ENCODE peak calls at places on chromosomes 13 and 19, in four cellular contexts. L, W, J and K are unnamed samples. For H3K27me3, the result is how much of the 10 kb centered on the place peaks cover.

GRCh38 chr13:107788464-107789165 is 426.7 kb downstream of the LIG4 start:
- DNase-seq in W (no peak), L (no peak), J (no peak), K (no peak)

GRCh38 chr19:35043906-35044305 is 2.4 kb downstream of the HPN start:
- DNase-seq in L (no peak), J (peak), W (no peak), K (no peak)

GRCh38 chr19:31140717-31141116 is 208.5 kb downstream of the TSHZ3 start:
- DNase-seq in J (no peak), W (no peak), L (no peak), K (no peak)

GRCh38 chr13:93496985-93497673 is 270.5 kb downstream of the GPC6 start:
- DNase-seq in W (no peak), J (no peak), L (no peak), K (no peak)

GRCh38 chr19:32168111-32168510 is 177.3 kb upstream of the ZNF507 start:
- DNase-seq in J (no peak), W (no peak), L (no peak), K (no peak)

GRCh38 chr19:43562698-43563241 is 12.6 kb downstream of the XRCC1 start:
- DNase-seq in J (peak), L (peak), W (peak), K (peak)

GRCh38 chr13:72199640-72200039 is 332.6 kb upstream of the DACH1 start:
- DNase-seq in J (no peak), W (no peak), L (no peak), K (no peak)

GRCh38 chr19:41917676-41918075 is 10.6 kb downstream of the ERFL start:
- DNase-seq in W (no peak), L (no peak), J (no peak), K (no peak)

GRCh38 chr13:24050292-24050711 is 110.2 kb upstream of the SPATA13 start:
- DNase-seq in L (peak), J (peak), W (no peak), K (no peak)

GRCh38 chr13:32802159-32802558 is 214.1 kb upstream of the KL start:
- DNase-seq in W (no peak), J (no peak), L (no peak), K (no peak)

GRCh38 chr13:112726018-112726767 is 36.4 kb downstream of the ATP11A start:
- DNase-seq in W (no peak), J (no peak), L (no peak), K (no peak)

GRCh38 chr19:48967346-48968178 is 2.5 kb downstream of the FTL start:
- DNase-seq in L (no peak), W (no peak), J (peak), K (peak)

GRCh38 chr19:35055715-35056179 is 14.2 kb downstream of the HPN start:
- DNase-seq in J (no peak), W (no peak), L (no peak), K (no peak)

GRCh38 chr13:41691276-41691675 is 233.9 kb downstream of the RGCC start:
- DNase-seq in J (no peak), W (no peak), L (no peak), K (no peak)

GRCh38 chr13:25752957-25753540 is 298.8 kb downstream of the SHISA2 start:
- DNase-seq in W (no peak), L (peak), J (peak), K (peak)

GRCh38 chr13:44879452-44880058 is 109.7 kb downstream of the NUFIP1 start:
- DNase-seq in W (no peak), J (peak), L (no peak), K (peak)

GRCh38 chr13:42181381-42181953 is 90.5 kb upstream of the AKAP11 start:
- DNase-seq in W (no peak), L (no peak), J (no peak), K (no peak)

GRCh38 chr13:45100855-45101254 is 19.5 kb upstream of the GTF2F2 start:
- DNase-seq in W (no peak), J (no peak), L (no peak), K (no peak)

GRCh38 chr13:40306817-40307216 is 359.6 kb downstream of the FOXO1 start:
- DNase-seq in L (no peak), J (no peak), W (no peak), K (no peak)

GRCh38 chr13:26460652-26461051 is 96.8 kb upstream of the WASF3 start:
- DNase-seq in J (peak), W (no peak), L (peak), K (no peak)

GRCh38 chr13:30119476-30119875 is 187.9 kb downstream of the KATNAL1 start:
- DNase-seq in J (no peak), L (peak), W (no peak), K (peak)

GRCh38 chr19:33963514-33963913 is 166.8 kb downstream of the KCTD15 start:
- DNase-seq in W (no peak), L (no peak), J (no peak), K (no peak)

GRCh38 chr19:16698914-16699313 is 20.7 kb upstream of the NWD1 start:
- DNase-seq in J (peak), L (no peak), W (no peak), K (peak)

GRCh38 chr19:48964205-48965032 is 690 bp upstream of the FTL start:
- DNase-seq in W (no peak), L (no peak), J (peak), K (peak)

GRCh38 chr13:20044086-20044485 is 85.6 kb downstream of the ZMYM2 start:
- DNase-seq in J (no peak), L (no peak), W (no peak), K (no peak)

GRCh38 chr19:10762656-10763055 is 44.8 kb downstream of the DNM2 start:
- DNase-seq in J (no peak), W (no peak), L (no peak), K (peak)

GRCh38 chr13:40961224-40961623 is 57.9 kb downstream of the ELF1 start:
- DNase-seq in J (no peak), L (no peak), W (no peak), K (no peak)

GRCh38 chr13:24709186-24709913 is 29.1 kb downstream of the ATP12A start:
- DNase-seq in W (peak), J (no peak), L (no peak), K (peak)

DNA sequence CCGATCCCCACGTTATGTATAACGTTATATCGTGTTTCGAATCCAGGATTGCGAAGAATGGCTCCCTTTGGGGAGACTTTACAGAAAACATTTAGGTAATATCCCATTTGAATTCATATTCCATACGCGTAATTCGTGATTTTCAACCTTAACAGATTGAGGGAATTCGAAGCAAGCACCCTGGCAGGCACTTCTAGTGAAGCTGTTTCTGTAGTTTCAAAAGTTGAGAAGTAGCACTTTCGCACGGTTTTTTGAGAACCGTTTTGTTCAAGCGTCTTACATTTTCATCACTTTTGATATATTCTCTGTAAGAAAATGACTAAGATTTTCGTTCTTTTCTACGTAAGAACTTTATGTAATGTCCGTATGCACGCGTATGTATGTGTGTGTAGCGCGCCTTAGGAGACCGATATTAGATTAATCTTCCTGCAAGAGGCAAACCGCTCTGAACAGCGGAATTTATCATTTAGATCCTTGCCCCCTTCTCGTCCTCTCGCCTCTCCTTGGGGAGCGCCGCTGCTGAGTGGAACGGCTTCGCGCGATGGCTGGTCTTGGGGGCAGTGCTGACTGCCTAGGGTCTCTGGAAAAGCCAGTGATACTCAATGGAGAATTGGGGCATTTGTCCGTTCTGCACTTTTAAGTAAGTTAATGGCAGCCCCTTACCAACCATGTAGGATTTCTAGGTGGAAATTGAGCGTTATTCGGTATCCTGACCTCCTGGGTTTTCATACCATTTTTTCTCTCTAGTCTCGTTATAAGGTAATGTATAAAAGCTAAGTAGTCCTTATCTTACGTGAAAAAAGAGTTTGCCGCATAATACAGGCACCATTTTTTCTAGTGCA is 4.8 kb downstream of the MAB21L1 start:
- DNase-seq in J (no peak), W (no peak), L (no peak), K (no peak)
- H3K27me3 ChIP-seq in J (under half), W (under half), L (under half), K (half or more)

DNA sequence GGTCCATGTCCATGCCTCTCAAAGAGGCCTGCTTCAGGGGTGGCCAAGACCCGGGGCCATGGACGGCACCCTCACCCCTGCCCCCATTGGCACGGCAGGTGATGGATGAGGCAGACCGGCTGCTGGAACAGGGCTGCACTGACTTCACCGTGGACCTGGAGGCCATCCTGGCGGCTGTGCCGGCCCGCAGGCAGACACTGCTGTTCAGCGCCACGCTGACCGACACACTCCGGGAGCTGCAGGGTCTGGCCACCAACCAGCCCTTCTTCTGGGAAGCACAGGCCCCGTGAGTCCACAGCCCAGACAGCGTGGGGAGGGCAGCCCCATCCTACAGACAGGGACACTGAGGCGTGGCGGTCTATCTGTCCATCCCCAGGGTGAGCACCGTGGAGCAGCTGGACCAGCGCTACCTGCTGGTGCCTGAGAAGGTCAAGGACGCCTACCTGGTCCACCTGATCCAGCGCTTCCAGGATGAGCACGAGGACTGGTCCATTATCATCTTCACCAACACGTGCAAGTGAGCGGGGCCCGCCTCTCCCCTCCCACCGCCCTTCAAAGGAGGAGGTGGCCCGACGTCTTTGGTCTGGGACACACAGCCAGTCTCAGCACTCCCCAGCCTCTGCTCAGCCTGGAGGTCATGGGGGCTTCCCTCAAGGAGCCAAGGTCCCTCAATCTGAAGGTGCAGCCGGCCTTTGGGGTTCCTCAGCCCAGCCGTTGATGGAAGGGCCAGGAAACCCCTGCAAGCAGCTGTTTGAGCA is 2.9 kb downstream of the DDX49 start:
- DNase-seq in L (no peak), W (no peak), J (no peak), K (no peak)
- H3K4me3 ChIP-seq in L (no peak), W (no peak), J (no peak), K (no peak)

GRCh38 chr19:38400361-38400760 is 2.5 kb upstream of the FAM98C start:
- DNase-seq in L (no peak), W (no peak), J (no peak), K (no peak)
- H3K27me3 ChIP-seq in L (under half), W (under half), J (under half), K (half or more)

GRCh38 chr19:40907968-40908735 is 26.1 kb upstream of the CYP2A7 start:
- DNase-seq in W (peak), J (peak), L (no peak), K (no peak)
- H3K4me3 ChIP-seq in W (peak), J (no peak), L (peak), K (peak)

DNA sequence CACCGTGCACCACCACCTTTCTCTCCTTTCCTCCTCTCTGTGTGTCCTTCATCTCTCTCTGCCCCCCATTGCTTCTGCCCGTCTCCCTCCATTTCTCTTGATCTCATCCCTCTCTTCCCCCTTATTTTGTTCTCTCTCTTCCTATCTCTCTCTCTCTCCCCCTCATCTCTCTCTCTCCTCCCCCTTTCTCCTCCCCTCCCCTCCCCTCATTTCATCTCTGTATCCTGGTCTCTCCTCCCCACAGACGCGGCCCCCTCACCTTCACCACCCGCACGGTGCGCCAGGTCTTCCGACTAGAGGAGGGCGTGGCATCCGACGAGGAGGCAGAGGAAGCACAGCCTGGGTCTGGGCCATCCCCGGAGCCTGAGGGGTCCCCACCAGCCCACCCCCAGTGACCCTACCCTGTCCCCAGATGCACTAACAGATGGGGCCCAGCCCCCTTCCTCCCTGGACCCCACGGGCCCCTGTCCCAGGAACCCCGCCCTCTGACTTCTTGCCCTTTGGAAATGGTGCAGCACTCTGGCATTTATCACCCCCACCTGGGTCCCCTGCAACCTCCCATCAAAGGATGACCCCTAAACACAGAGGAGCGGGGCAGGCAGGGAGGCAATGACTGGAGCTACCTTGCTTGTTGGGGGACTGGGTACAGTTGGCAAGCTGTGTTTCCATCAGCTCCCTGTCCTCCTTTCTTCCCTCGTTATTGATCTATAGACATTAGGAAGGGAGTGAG is 19.6 kb downstream of the KCNC3 start:
- DNase-seq in L (no peak), J (no peak), W (no peak), K (no peak)
- H3K27me3 ChIP-seq in L (under half), J (under half), W (under half), K (under half)

GRCh38 chr19:18603958-18604819 is 2.4 kb downstream of the CRLF1 start:
- DNase-seq in W (no peak), L (no peak), J (no peak), K (no peak)

GRCh38 chr19:18605196-18605545 is 1.4 kb downstream of the CRLF1 start:
- DNase-seq in W (no peak), J (no peak), L (no peak), K (no peak)

GRCh38 chr19:18603255-18603957 is 3.2 kb downstream of the CRLF1 start:
- DNase-seq in L (no peak), W (no peak), J (no peak), K (no peak)

GRCh38 chr19:18605546-18606280 is 886 bp downstream of the CRLF1 start:
- DNase-seq in W (no peak), J (no peak), L (no peak), K (no peak)

DNA sequence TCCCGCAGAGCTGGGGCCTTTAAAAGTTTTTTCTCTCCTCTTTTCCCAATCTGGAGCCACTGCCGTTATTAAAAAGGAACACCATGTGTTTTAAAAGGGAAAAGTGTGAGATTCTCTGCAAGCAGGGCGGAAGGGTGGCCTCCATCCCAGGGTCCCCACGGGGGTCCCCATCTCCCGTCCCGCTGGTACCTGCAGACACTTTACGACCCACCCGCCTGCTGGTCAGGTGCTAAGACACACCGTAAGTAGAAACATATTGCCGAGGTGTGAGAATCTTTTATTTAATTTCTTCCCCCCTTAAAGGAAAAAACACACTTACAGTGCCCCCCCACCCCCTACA is 1.8 kb downstream of the CRLF1 start:
- DNase-seq in L (no peak), W (no peak), J (no peak), K (no peak)
- H3K4me3 ChIP-seq in L (no peak), W (no peak), J (no peak), K (no peak)

GRCh38 chr13:80126382-80127068 is 214.4 kb downstream of the SPRY2 start:
- DNase-seq in L (no peak), W (no peak), J (no peak), K (no peak)
- H3K27me3 ChIP-seq in L (under half), W (under half), J (under half), K (under half)

DNA sequence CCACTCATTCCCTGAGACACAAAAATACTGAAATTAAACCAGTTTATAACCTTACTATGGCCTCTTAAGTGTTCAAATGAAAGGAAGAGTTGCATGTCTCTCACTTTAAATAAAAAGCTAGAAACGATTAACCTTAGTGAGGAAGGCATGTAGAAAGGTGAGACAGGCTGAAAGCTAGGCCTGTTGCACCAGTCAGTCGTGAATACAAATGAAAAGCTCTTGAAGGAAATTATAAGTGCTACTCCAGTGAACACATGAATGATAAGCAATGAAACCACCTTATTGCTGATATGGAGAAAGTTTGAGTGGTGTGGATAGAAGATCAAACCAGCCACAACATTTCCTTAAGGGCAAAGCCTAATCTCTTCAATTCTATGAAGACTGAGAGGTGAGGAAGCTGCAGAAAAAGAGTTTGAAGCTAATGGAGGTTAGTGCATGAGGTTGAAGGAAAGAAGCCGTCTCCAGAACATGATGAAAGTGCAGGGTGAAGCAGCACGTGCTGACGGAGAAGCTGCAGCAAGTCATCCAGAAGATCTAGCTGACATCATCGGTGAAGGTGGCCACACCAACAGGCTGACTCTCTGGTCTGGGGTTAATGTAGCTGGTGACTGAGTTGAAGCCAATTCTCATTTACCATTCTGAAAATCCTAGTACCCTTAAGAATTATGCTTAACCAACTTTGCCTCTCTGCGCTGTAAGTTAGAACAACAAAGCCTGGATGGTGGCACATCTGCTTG is 94.5 kb upstream of the TEX29 start:
- DNase-seq in W (no peak), J (no peak), L (no peak), K (no peak)
- H3K4me3 ChIP-seq in W (no peak), J (no peak), L (no peak), K (no peak)